ENCODE peak calls at places on chromosomes 5 and 9, in five cellular contexts. One of them, this sample, is unnamed.

GRCh38 chr9:80292231-80292630 is 720.5 kb downstream of the TLE4 start:
- DNase-seq in NCI-H1417 treated with DMSO at 0.1 percent for 48 hours: no peak
- DNase-seq in GM04503: no peak
- DNase-seq in heart left ventricle: no peak
- DNase-seq in WTC11: no peak
- DNase-seq in this sample: no peak

GRCh38 chr5:139415221-139415861 is 11.5 kb upstream of the SPATA24 start:
- DNase-seq in WTC11: no peak
- DNase-seq in GM04503: no peak
- DNase-seq in heart left ventricle: peak
- DNase-seq in NCI-H1417 treated with DMSO at 0.1 percent for 48 hours: no peak
- DNase-seq in this sample: no peak

GRCh38 chr5:151745071-151745705 is 13.2 kb downstream of the ATOX1 start:
- DNase-seq in GM04503: peak
- DNase-seq in NCI-H1417 treated with DMSO at 0.1 percent for 48 hours: no peak
- DNase-seq in heart left ventricle: peak
- DNase-seq in WTC11: no peak
- DNase-seq in this sample: no peak

GRCh38 chr5:38319486-38319885 is 61.1 kb downstream of the EGFLAM start:
- DNase-seq in WTC11: no peak
- DNase-seq in GM04503: no peak
- DNase-seq in NCI-H1417 treated with DMSO at 0.1 percent for 48 hours: no peak
- DNase-seq in heart left ventricle: no peak
- DNase-seq in this sample: no peak

GRCh38 chr5:62457071-62457470 is 44.5 kb downstream of the IPO11 start:
- DNase-seq in WTC11: no peak
- DNase-seq in GM04503: no peak
- DNase-seq in heart left ventricle: no peak
- DNase-seq in NCI-H1417 treated with DMSO at 0.1 percent for 48 hours: no peak
- DNase-seq in this sample: no peak

GRCh38 chr5:142325677-142326479 is 1.1 kb upstream of the SPRY4 start:
- DNase-seq in NCI-H1417 treated with DMSO at 0.1 percent for 48 hours: no peak
- DNase-seq in heart left ventricle: peak
- DNase-seq in GM04503: no peak
- DNase-seq in WTC11: peak
- DNase-seq in this sample: no peak

GRCh38 chr5:142821733-142822487 is 51.7 kb downstream of the ARHGAP26 start:
- DNase-seq in heart left ventricle: no peak
- DNase-seq in GM04503: peak
- DNase-seq in NCI-H1417 treated with DMSO at 0.1 percent for 48 hours: no peak
- DNase-seq in WTC11: no peak
- DNase-seq in this sample: no peak

GRCh38 chr9:112535364-112535763 is 48.7 kb downstream of the KIAA1958 start:
- DNase-seq in WTC11: no peak
- DNase-seq in GM04503: no peak
- DNase-seq in heart left ventricle: no peak
- DNase-seq in NCI-H1417 treated with DMSO at 0.1 percent for 48 hours: no peak
- DNase-seq in this sample: peak

GRCh38 chr5:164224772-164225171 is 719.4 kb downstream of the MAT2B start:
- DNase-seq in GM04503: no peak
- DNase-seq in heart left ventricle: no peak
- DNase-seq in WTC11: peak
- DNase-seq in NCI-H1417 treated with DMSO at 0.1 percent for 48 hours: no peak
- DNase-seq in this sample: no peak

GRCh38 chr5:179765400-179765799 is 28.4 kb upstream of the LTC4S start:
- DNase-seq in WTC11: no peak
- DNase-seq in NCI-H1417 treated with DMSO at 0.1 percent for 48 hours: no peak
- DNase-seq in heart left ventricle: peak
- DNase-seq in GM04503: peak
- DNase-seq in this sample: no peak

GRCh38 chr9:132207839-132208615 is 46.2 kb downstream of the NTNG2 start:
- DNase-seq in heart left ventricle: no peak
- DNase-seq in NCI-H1417 treated with DMSO at 0.1 percent for 48 hours: no peak
- DNase-seq in GM04503: no peak
- DNase-seq in WTC11: peak
- DNase-seq in this sample: no peak

GRCh38 chr9:3664044-3664443 is 138.2 kb upstream of the RFX3 start:
- DNase-seq in NCI-H1417 treated with DMSO at 0.1 percent for 48 hours: no peak
- DNase-seq in GM04503: peak
- DNase-seq in heart left ventricle: no peak
- DNase-seq in WTC11: no peak
- DNase-seq in this sample: no peak

GRCh38 chr9:82605657-82606031 is 457.3 kb downstream of the RASEF start:
- DNase-seq in heart left ventricle: no peak
- DNase-seq in GM04503: no peak
- DNase-seq in NCI-H1417 treated with DMSO at 0.1 percent for 48 hours: no peak
- DNase-seq in WTC11: no peak
- DNase-seq in this sample: no peak

GRCh38 chr5:14153932-14154646 is 10.9 kb downstream of the TRIO start:
- DNase-seq in heart left ventricle: peak
- DNase-seq in WTC11: peak
- DNase-seq in NCI-H1417 treated with DMSO at 0.1 percent for 48 hours: no peak
- DNase-seq in GM04503: no peak
- DNase-seq in this sample: no peak

GRCh38 chr9:84926793-84927192 is 257.3 kb downstream of the NTRK2 start:
- DNase-seq in WTC11: no peak
- DNase-seq in GM04503: no peak
- DNase-seq in NCI-H1417 treated with DMSO at 0.1 percent for 48 hours: no peak
- DNase-seq in heart left ventricle: no peak
- DNase-seq in this sample: no peak

GRCh38 chr5:16596541-16596940 is 20.3 kb downstream of the RETREG1 start:
- DNase-seq in WTC11: no peak
- DNase-seq in NCI-H1417 treated with DMSO at 0.1 percent for 48 hours: no peak
- DNase-seq in GM04503: peak
- DNase-seq in heart left ventricle: no peak
- DNase-seq in this sample: no peak

GRCh38 chr9:124869466-124869985 is 7.6 kb downstream of the ARPC5L start:
- DNase-seq in heart left ventricle: no peak
- DNase-seq in NCI-H1417 treated with DMSO at 0.1 percent for 48 hours: no peak
- DNase-seq in GM04503: no peak
- DNase-seq in WTC11: no peak
- DNase-seq in this sample: no peak

GRCh38 chr5:163757344-163757743 is 251.9 kb downstream of the MAT2B start:
- DNase-seq in heart left ventricle: no peak
- DNase-seq in GM04503: no peak
- DNase-seq in NCI-H1417 treated with DMSO at 0.1 percent for 48 hours: no peak
- DNase-seq in WTC11: no peak
- DNase-seq in this sample: no peak

GRCh38 chr9:38159599-38159998 is 90.6 kb upstream of the SHB start:
- DNase-seq in GM04503: no peak
- DNase-seq in WTC11: no peak
- DNase-seq in NCI-H1417 treated with DMSO at 0.1 percent for 48 hours: no peak
- DNase-seq in heart left ventricle: no peak
- DNase-seq in this sample: no peak

GRCh38 chr5:1460054-1460682 is 14.9 kb upstream of the SLC6A3 start:
- DNase-seq in heart left ventricle: no peak
- DNase-seq in GM04503: no peak
- DNase-seq in WTC11: no peak
- DNase-seq in NCI-H1417 treated with DMSO at 0.1 percent for 48 hours: no peak
- DNase-seq in this sample: no peak

GRCh38 chr5:118111956-118112355 is 876.4 kb downstream of the DTWD2 start:
- DNase-seq in heart left ventricle: no peak
- DNase-seq in NCI-H1417 treated with DMSO at 0.1 percent for 48 hours: no peak
- DNase-seq in WTC11: no peak
- DNase-seq in GM04503: no peak
- DNase-seq in this sample: no peak

GRCh38 chr5:68242743-68243142 is 27.2 kb downstream of the PIK3R1 start:
- DNase-seq in GM04503: no peak
- DNase-seq in NCI-H1417 treated with DMSO at 0.1 percent for 48 hours: no peak
- DNase-seq in heart left ventricle: no peak
- DNase-seq in WTC11: no peak
- DNase-seq in this sample: no peak

GRCh38 chr5:84381501-84382362 is 2.9 kb downstream of the EDIL3 start:
- DNase-seq in NCI-H1417 treated with DMSO at 0.1 percent for 48 hours: peak
- DNase-seq in heart left ventricle: no peak
- DNase-seq in WTC11: no peak
- DNase-seq in GM04503: no peak
- DNase-seq in this sample: peak

GRCh38 chr5:37723147-37723961 is 116.5 kb downstream of the GDNF start:
- DNase-seq in NCI-H1417 treated with DMSO at 0.1 percent for 48 hours: no peak
- DNase-seq in WTC11: peak
- DNase-seq in GM04503: no peak
- DNase-seq in heart left ventricle: no peak
- DNase-seq in this sample: no peak

GRCh38 chr5:111859031-111859430 is 102.0 kb upstream of the NREP start:
- DNase-seq in heart left ventricle: no peak
- DNase-seq in GM04503: no peak
- DNase-seq in NCI-H1417 treated with DMSO at 0.1 percent for 48 hours: no peak
- DNase-seq in WTC11: no peak
- DNase-seq in this sample: no peak

GRCh38 chr9:76433851-76434250 is 25.1 kb upstream of the GCNT1 start:
- DNase-seq in heart left ventricle: no peak
- DNase-seq in GM04503: no peak
- DNase-seq in WTC11: no peak
- DNase-seq in NCI-H1417 treated with DMSO at 0.1 percent for 48 hours: no peak
- DNase-seq in this sample: no peak

GRCh38 chr9:19934301-19934868 is 145.5 kb upstream of the SLC24A2 start:
- DNase-seq in NCI-H1417 treated with DMSO at 0.1 percent for 48 hours: no peak
- DNase-seq in GM04503: no peak
- DNase-seq in heart left ventricle: peak
- DNase-seq in WTC11: peak
- DNase-seq in this sample: no peak

GRCh38 chr5:180607861-180608571 is 16.7 kb upstream of the SCGB3A1 start:
- DNase-seq in WTC11: no peak
- DNase-seq in GM04503: no peak
- DNase-seq in NCI-H1417 treated with DMSO at 0.1 percent for 48 hours: no peak
- DNase-seq in heart left ventricle: no peak
- DNase-seq in this sample: no peak

GRCh38 chr5:173668910-173669309 is 52.5 kb upstream of the BOD1 start:
- DNase-seq in GM04503: no peak
- DNase-seq in heart left ventricle: no peak
- DNase-seq in NCI-H1417 treated with DMSO at 0.1 percent for 48 hours: no peak
- DNase-seq in WTC11: no peak
- DNase-seq in this sample: no peak

GRCh38 chr9:34428325-34428958 is 29.9 kb downstream of the FAM219A start:
- DNase-seq in heart left ventricle: no peak
- DNase-seq in WTC11: no peak
- DNase-seq in NCI-H1417 treated with DMSO at 0.1 percent for 48 hours: no peak
- DNase-seq in GM04503: no peak
- DNase-seq in this sample: no peak

GRCh38 chr9:14277202-14277601 is 36.7 kb downstream of the NFIB start:
- DNase-seq in NCI-H1417 treated with DMSO at 0.1 percent for 48 hours: no peak
- DNase-seq in GM04503: peak
- DNase-seq in WTC11: no peak
- DNase-seq in heart left ventricle: no peak
- DNase-seq in this sample: no peak

This sample was measured in SK-N-MC.